ENCODE peak calls at places on chromosome 7, in six cellular contexts. One of them, this sample, is unnamed.

GRCh38 chr7:33043875-33044718 is 18.5 kb downstream of the NT5C3A start:
- DNase-seq in HT-29: peak; percentile 98
- DNase-seq in A549: peak; percentile 82
- DNase-seq in gastrocnemius medialis: no peak
- DNase-seq in RCC 7860: no peak
- DNase-seq in mammary epithelial cell: no peak
- DNase-seq in this sample: peak; percentile 82

GRCh38 chr7:22733761-22734160 is 6.8 kb downstream of the IL6 start:
- DNase-seq in HT-29: no peak
- DNase-seq in RCC 7860: no peak
- DNase-seq in mammary epithelial cell: no peak
- DNase-seq in A549: no peak
- DNase-seq in gastrocnemius medialis: no peak
- DNase-seq in this sample: no peak

GRCh38 chr7:84612976-84613375 is 418.4 kb upstream of the SEMA3A start:
- DNase-seq in gastrocnemius medialis: no peak
- DNase-seq in mammary epithelial cell: no peak
- DNase-seq in A549: no peak
- DNase-seq in RCC 7860: no peak
- DNase-seq in HT-29: no peak
- DNase-seq in this sample: no peak

GRCh38 chr7:29328811-29329210 is 134.2 kb downstream of the CHN2 start:
- DNase-seq in HT-29: no peak
- DNase-seq in gastrocnemius medialis: no peak
- DNase-seq in A549: no peak
- DNase-seq in mammary epithelial cell: no peak
- DNase-seq in RCC 7860: no peak
- DNase-seq in this sample: no peak

GRCh38 chr7:137873524-137873923 is 26.8 kb upstream of the DGKI start:
- DNase-seq in HT-29: no peak
- DNase-seq in gastrocnemius medialis: no peak
- DNase-seq in mammary epithelial cell: no peak
- DNase-seq in A549: no peak
- DNase-seq in RCC 7860: peak; percentile 79
- DNase-seq in this sample: no peak

GRCh38 chr7:93146465-93147127 is 1.6 kb downstream of the SAMD9L start:
- DNase-seq in A549: no peak
- DNase-seq in gastrocnemius medialis: no peak
- DNase-seq in RCC 7860: no peak
- DNase-seq in HT-29: no peak
- DNase-seq in mammary epithelial cell: no peak
- DNase-seq in this sample: no peak

GRCh38 chr7:22329816-22330524 is 27.0 kb downstream of the RAPGEF5 start:
- DNase-seq in mammary epithelial cell: no peak
- DNase-seq in A549: no peak
- DNase-seq in HT-29: peak; percentile 65
- DNase-seq in gastrocnemius medialis: no peak
- DNase-seq in RCC 7860: no peak
- DNase-seq in this sample: no peak

GRCh38 chr7:92275327-92275726 is 29.6 kb downstream of the ANKIB1 start:
- DNase-seq in mammary epithelial cell: no peak
- DNase-seq in RCC 7860: no peak
- DNase-seq in gastrocnemius medialis: no peak
- DNase-seq in HT-29: no peak
- DNase-seq in A549: no peak
- DNase-seq in this sample: no peak

GRCh38 chr7:36349626-36350025 is 40.0 kb upstream of the ANLN start:
- DNase-seq in A549: no peak
- DNase-seq in gastrocnemius medialis: no peak
- DNase-seq in RCC 7860: no peak
- DNase-seq in mammary epithelial cell: peak; percentile 9
- DNase-seq in HT-29: no peak
- DNase-seq in this sample: no peak

GRCh38 chr7:137343483-137343841 is at the start of gene PTN:
- DNase-seq in A549: no peak
- DNase-seq in HT-29: no peak
- DNase-seq in gastrocnemius medialis: no peak
- DNase-seq in RCC 7860: no peak
- DNase-seq in mammary epithelial cell: peak; percentile 70
- DNase-seq in this sample: peak; percentile 17

GRCh38 chr7:87003872-87004798 is 55.3 kb downstream of the ELAPOR2 start:
- DNase-seq in HT-29: no peak
- DNase-seq in mammary epithelial cell: no peak
- DNase-seq in RCC 7860: no peak
- DNase-seq in gastrocnemius medialis: no peak
- DNase-seq in A549: no peak
- DNase-seq in this sample: no peak

GRCh38 chr7:19119901-19120486 is 2.6 kb upstream of the TWIST1 start:
- DNase-seq in A549: no peak
- DNase-seq in mammary epithelial cell: no peak
- DNase-seq in RCC 7860: no peak
- DNase-seq in HT-29: no peak
- DNase-seq in gastrocnemius medialis: no peak
- DNase-seq in this sample: no peak

GRCh38 chr7:106062006-106062405 is 50.1 kb downstream of the SYPL1 start:
- DNase-seq in HT-29: peak; percentile 74
- DNase-seq in RCC 7860: no peak
- DNase-seq in mammary epithelial cell: peak; percentile 58
- DNase-seq in A549: no peak
- DNase-seq in gastrocnemius medialis: no peak
- DNase-seq in this sample: peak; percentile 28

GRCh38 chr7:115952832-115953231 is 77.7 kb downstream of the TFEC start:
- DNase-seq in A549: no peak
- DNase-seq in RCC 7860: no peak
- DNase-seq in gastrocnemius medialis: no peak
- DNase-seq in mammary epithelial cell: no peak
- DNase-seq in HT-29: no peak
- DNase-seq in this sample: no peak

GRCh38 chr7:44965441-44965903 is 13.3 kb downstream of the MYO1G start:
- DNase-seq in RCC 7860: no peak
- DNase-seq in A549: no peak
- DNase-seq in mammary epithelial cell: no peak
- DNase-seq in HT-29: no peak
- DNase-seq in gastrocnemius medialis: no peak
- DNase-seq in this sample: no peak

GRCh38 chr7:137816696-137817320 is 30.0 kb downstream of the DGKI start:
- DNase-seq in A549: peak; percentile 6
- DNase-seq in mammary epithelial cell: no peak
- DNase-seq in RCC 7860: peak; percentile 20
- DNase-seq in HT-29: no peak
- DNase-seq in gastrocnemius medialis: no peak
- DNase-seq in this sample: no peak

GRCh38 chr7:41984888-41985287 is 252.1 kb downstream of the GLI3 start:
- DNase-seq in mammary epithelial cell: peak; percentile 42
- DNase-seq in RCC 7860: no peak
- DNase-seq in gastrocnemius medialis: no peak
- DNase-seq in HT-29: no peak
- DNase-seq in A549: no peak
- DNase-seq in this sample: peak; percentile 9